ENCODE peak calls at places on chromosomes 7 and 10, in nine cellular contexts. One of them, this sample, is unnamed.

GRCh38 chr10:74058071-74058470 is 60.2 kb downstream of the VCL start:
- DNase-seq in HCT116: no peak
- DNase-seq in left ventricle myocardium inferior: no peak
- DNase-seq in breast epithelium: no peak
- DNase-seq in AG09309: no peak
- DNase-seq in aorta: no peak
- DNase-seq in foreskin fibroblast: no peak
- DNase-seq in GM06990: peak; percentile 22
- DNase-seq in body of pancreas: peak; percentile 62
- DNase-seq in this sample: no peak

GRCh38 chr10:132163278-132163765 is 23.4 kb upstream of the DPYSL4 start:
- DNase-seq in HCT116: peak; percentile 79
- DNase-seq in left ventricle myocardium inferior: no peak
- DNase-seq in breast epithelium: no peak
- DNase-seq in AG09309: no peak
- DNase-seq in aorta: no peak
- DNase-seq in foreskin fibroblast: no peak
- DNase-seq in GM06990: peak; percentile 62
- DNase-seq in body of pancreas: peak; percentile 60
- DNase-seq in this sample: no peak

GRCh38 chr7:107302250-107302649 is 133.4 kb downstream of the HBP1 start:
- DNase-seq in HCT116: no peak
- DNase-seq in left ventricle myocardium inferior: no peak
- DNase-seq in breast epithelium: no peak
- DNase-seq in AG09309: no peak
- DNase-seq in aorta: no peak
- DNase-seq in foreskin fibroblast: no peak
- DNase-seq in GM06990: no peak
- DNase-seq in body of pancreas: no peak
- DNase-seq in this sample: no peak

GRCh38 chr10:31940839-31941653 is 12.4 kb upstream of the ARHGAP12 start:
- DNase-seq in HCT116: peak; percentile 99
- DNase-seq in left ventricle myocardium inferior: no peak
- DNase-seq in breast epithelium: no peak
- DNase-seq in AG09309: peak; percentile 85
- DNase-seq in aorta: peak; percentile 67
- DNase-seq in foreskin fibroblast: peak; percentile 97
- DNase-seq in GM06990: no peak
- DNase-seq in body of pancreas: peak; percentile 34
- DNase-seq in this sample: peak; percentile 87

GRCh38 chr7:75694636-75695035 is 44.1 kb downstream of the HIP1 start:
- DNase-seq in HCT116: no peak
- DNase-seq in left ventricle myocardium inferior: no peak
- DNase-seq in breast epithelium: no peak
- DNase-seq in AG09309: no peak
- DNase-seq in aorta: no peak
- DNase-seq in foreskin fibroblast: no peak
- DNase-seq in GM06990: no peak
- DNase-seq in body of pancreas: no peak
- DNase-seq in this sample: no peak

GRCh38 chr7:30510124-30511074 is 5.8 kb upstream of the GGCT start:
- DNase-seq in HCT116: peak; percentile 36
- DNase-seq in left ventricle myocardium inferior: no peak
- DNase-seq in breast epithelium: no peak
- DNase-seq in AG09309: no peak
- DNase-seq in aorta: no peak
- DNase-seq in foreskin fibroblast: no peak
- DNase-seq in GM06990: no peak
- DNase-seq in body of pancreas: peak; percentile 33
- DNase-seq in this sample: no peak

GRCh38 chr7:151233804-151234203 is 1.5 kb downstream of the CHPF2 start:
- DNase-seq in HCT116: no peak
- DNase-seq in left ventricle myocardium inferior: no peak
- DNase-seq in breast epithelium: no peak
- DNase-seq in AG09309: no peak
- DNase-seq in aorta: no peak
- DNase-seq in foreskin fibroblast: no peak
- DNase-seq in GM06990: no peak
- DNase-seq in body of pancreas: no peak
- DNase-seq in this sample: no peak

GRCh38 chr10:47380341-47381215 is 3.5 kb downstream of the ZNF488 start:
- DNase-seq in HCT116: no peak
- DNase-seq in left ventricle myocardium inferior: no peak
- DNase-seq in breast epithelium: peak; percentile 5
- DNase-seq in AG09309: no peak
- DNase-seq in aorta: no peak
- DNase-seq in foreskin fibroblast: no peak
- DNase-seq in GM06990: no peak
- DNase-seq in body of pancreas: peak; percentile 80
- DNase-seq in this sample: no peak

GRCh38 chr7:32958046-32959025 is 1.1 kb downstream of the FKBP9 start:
- DNase-seq in HCT116: no peak
- DNase-seq in left ventricle myocardium inferior: peak; percentile 64
- DNase-seq in breast epithelium: no peak
- DNase-seq in AG09309: no peak
- DNase-seq in aorta: peak; percentile 65
- DNase-seq in foreskin fibroblast: peak; percentile 28
- DNase-seq in GM06990: no peak
- DNase-seq in body of pancreas: peak; percentile 29
- DNase-seq in this sample: peak; percentile 54

GRCh38 chr10:119750391-119751230 is 24.8 kb downstream of the INPP5F start:
- DNase-seq in HCT116: peak; percentile 63
- DNase-seq in left ventricle myocardium inferior: peak; percentile 44
- DNase-seq in breast epithelium: peak; percentile 66
- DNase-seq in AG09309: peak; percentile 56
- DNase-seq in aorta: peak; percentile 76
- DNase-seq in foreskin fibroblast: peak; percentile 68
- DNase-seq in GM06990: peak; percentile 52
- DNase-seq in body of pancreas: peak; percentile 83
- DNase-seq in this sample: peak; percentile 59

GRCh38 chr10:21173964-21174669 is 277.0 kb upstream of the NEBL start:
- DNase-seq in HCT116: peak; percentile 63
- DNase-seq in left ventricle myocardium inferior: peak; percentile 47
- DNase-seq in breast epithelium: peak; percentile 77
- DNase-seq in AG09309: no peak
- DNase-seq in aorta: no peak
- DNase-seq in foreskin fibroblast: no peak
- DNase-seq in GM06990: peak; percentile 20
- DNase-seq in body of pancreas: peak; percentile 91
- DNase-seq in this sample: no peak

GRCh38 chr10:112956631-112957350 is 6.7 kb downstream of the TCF7L2 start:
- DNase-seq in HCT116: no peak
- DNase-seq in left ventricle myocardium inferior: no peak
- DNase-seq in breast epithelium: no peak
- DNase-seq in AG09309: no peak
- DNase-seq in aorta: no peak
- DNase-seq in foreskin fibroblast: no peak
- DNase-seq in GM06990: no peak
- DNase-seq in body of pancreas: no peak
- DNase-seq in this sample: no peak

GRCh38 chr10:80457554-80458262 is 3.6 kb downstream of the TSPAN14 start:
- DNase-seq in HCT116: no peak
- DNase-seq in left ventricle myocardium inferior: no peak
- DNase-seq in breast epithelium: no peak
- DNase-seq in AG09309: no peak
- DNase-seq in aorta: no peak
- DNase-seq in foreskin fibroblast: no peak
- DNase-seq in GM06990: no peak
- DNase-seq in body of pancreas: no peak
- DNase-seq in this sample: no peak

GRCh38 chr7:66529889-66530615 is 98.6 kb upstream of the KCTD7 start:
- DNase-seq in HCT116: no peak
- DNase-seq in left ventricle myocardium inferior: no peak
- DNase-seq in breast epithelium: no peak
- DNase-seq in AG09309: no peak
- DNase-seq in aorta: no peak
- DNase-seq in foreskin fibroblast: no peak
- DNase-seq in GM06990: no peak
- DNase-seq in body of pancreas: no peak
- DNase-seq in this sample: no peak

GRCh38 chr7:44634839-44635591 is 28.6 kb downstream of the OGDH start:
- DNase-seq in HCT116: no peak
- DNase-seq in left ventricle myocardium inferior: peak; percentile 67
- DNase-seq in breast epithelium: no peak
- DNase-seq in AG09309: no peak
- DNase-seq in aorta: no peak
- DNase-seq in foreskin fibroblast: no peak
- DNase-seq in GM06990: no peak
- DNase-seq in body of pancreas: no peak
- DNase-seq in this sample: no peak

GRCh38 chr10:50830066-50830465 is 55.4 kb downstream of the A1CF start:
- DNase-seq in HCT116: no peak
- DNase-seq in left ventricle myocardium inferior: no peak
- DNase-seq in breast epithelium: no peak
- DNase-seq in AG09309: no peak
- DNase-seq in aorta: no peak
- DNase-seq in foreskin fibroblast: no peak
- DNase-seq in GM06990: no peak
- DNase-seq in body of pancreas: no peak
- DNase-seq in this sample: no peak

GRCh38 chr10:50837095-50837494 is 48.3 kb downstream of the A1CF start:
- DNase-seq in HCT116: no peak
- DNase-seq in left ventricle myocardium inferior: no peak
- DNase-seq in breast epithelium: no peak
- DNase-seq in AG09309: no peak
- DNase-seq in aorta: no peak
- DNase-seq in foreskin fibroblast: no peak
- DNase-seq in GM06990: no peak
- DNase-seq in body of pancreas: no peak
- DNase-seq in this sample: no peak

GRCh38 chr10:50832171-50832751 is 53.2 kb downstream of the A1CF start:
- DNase-seq in HCT116: no peak
- DNase-seq in left ventricle myocardium inferior: no peak
- DNase-seq in breast epithelium: no peak
- DNase-seq in AG09309: no peak
- DNase-seq in aorta: no peak
- DNase-seq in foreskin fibroblast: no peak
- DNase-seq in GM06990: no peak
- DNase-seq in body of pancreas: no peak
- DNase-seq in this sample: no peak
- H3K4me3 ChIP-seq in HCT116: no peak overlapping the region
- H3K4me3 ChIP-seq in left ventricle myocardium inferior: no peak overlapping the region
- H3K4me3 ChIP-seq in breast epithelium: no peak overlapping the region
- H3K4me3 ChIP-seq in AG09309: no peak overlapping the region
- H3K4me3 ChIP-seq in aorta: no peak overlapping the region
- H3K4me3 ChIP-seq in foreskin fibroblast: no peak overlapping the region
- H3K4me3 ChIP-seq in GM06990: no peak overlapping the region
- H3K4me3 ChIP-seq in body of pancreas: no peak overlapping the region
- H3K4me3 ChIP-seq in this sample: no peak overlapping the region

DNA sequence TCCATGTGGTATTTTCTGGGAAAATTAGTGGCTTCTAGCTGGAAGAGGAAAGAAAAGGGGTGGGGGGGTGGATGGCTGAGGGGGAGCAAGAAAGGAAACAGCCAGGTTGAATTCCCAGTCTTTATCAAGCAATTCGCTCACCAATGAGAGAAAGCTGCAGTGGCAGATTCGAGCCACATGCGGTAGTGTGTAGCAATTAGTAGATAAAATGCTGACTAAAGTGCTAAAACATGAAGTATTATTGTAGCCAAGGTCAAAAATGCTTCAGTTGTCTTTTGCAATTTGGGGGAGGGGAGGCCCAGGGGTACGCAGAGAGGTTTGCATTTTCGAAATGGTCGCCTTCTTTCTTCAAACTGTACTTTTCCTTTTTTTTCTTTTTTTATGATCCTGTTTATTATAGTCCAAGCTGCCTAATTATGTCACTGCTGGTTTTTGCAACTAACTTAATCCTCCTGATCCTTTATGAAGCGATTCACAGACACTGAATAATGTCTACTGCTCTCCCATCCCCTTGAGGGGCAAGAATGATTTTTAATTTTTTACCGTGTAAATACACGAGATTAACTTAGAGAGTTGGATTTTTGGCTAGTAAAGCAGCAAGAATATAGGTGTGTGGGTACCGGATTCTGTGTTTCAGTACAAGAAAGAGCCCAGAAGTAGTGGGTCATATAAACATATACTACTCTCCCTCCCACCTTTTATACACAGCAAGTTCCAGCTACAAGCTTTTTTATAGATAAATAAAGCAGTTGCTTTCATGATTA is 3.6 kb upstream of the ARID5B start:
- DNase-seq in HCT116: no peak
- DNase-seq in left ventricle myocardium inferior: no peak
- DNase-seq in breast epithelium: peak; percentile 58
- DNase-seq in AG09309: no peak
- DNase-seq in aorta: peak; percentile 57
- DNase-seq in foreskin fibroblast: peak; percentile 47
- DNase-seq in GM06990: no peak
- DNase-seq in body of pancreas: peak; percentile 82
- DNase-seq in this sample: no peak
- H3K4me3 ChIP-seq in HCT116: peak overlapping the region; percentile 75
- H3K4me3 ChIP-seq in left ventricle myocardium inferior: peak overlapping the region; percentile 65
- H3K4me3 ChIP-seq in breast epithelium: peak overlapping the region; percentile 52
- H3K4me3 ChIP-seq in AG09309: peak overlapping the region; percentile 39
- H3K4me3 ChIP-seq in aorta: no peak overlapping the region
- H3K4me3 ChIP-seq in foreskin fibroblast: peak overlapping the region; percentile 34
- H3K4me3 ChIP-seq in GM06990: no peak overlapping the region
- H3K4me3 ChIP-seq in body of pancreas: peak overlapping the region; percentile 4
- H3K4me3 ChIP-seq in this sample: peak overlapping the region; percentile 26

GRCh38 chr7:156524737-156525597 is 115.6 kb upstream of the RNF32 start:
- DNase-seq in HCT116: no peak
- DNase-seq in left ventricle myocardium inferior: no peak
- DNase-seq in breast epithelium: no peak
- DNase-seq in AG09309: no peak
- DNase-seq in aorta: no peak
- DNase-seq in foreskin fibroblast: no peak
- DNase-seq in GM06990: no peak
- DNase-seq in body of pancreas: no peak
- DNase-seq in this sample: no peak
- H3K4me3 ChIP-seq in HCT116: no peak overlapping the region
- H3K4me3 ChIP-seq in left ventricle myocardium inferior: no peak overlapping the region
- H3K4me3 ChIP-seq in breast epithelium: no peak overlapping the region
- H3K4me3 ChIP-seq in AG09309: no peak overlapping the region
- H3K4me3 ChIP-seq in aorta: no peak overlapping the region
- H3K4me3 ChIP-seq in foreskin fibroblast: no peak overlapping the region
- H3K4me3 ChIP-seq in GM06990: no peak overlapping the region
- H3K4me3 ChIP-seq in body of pancreas: no peak overlapping the region
- H3K4me3 ChIP-seq in this sample: no peak overlapping the region

DNA sequence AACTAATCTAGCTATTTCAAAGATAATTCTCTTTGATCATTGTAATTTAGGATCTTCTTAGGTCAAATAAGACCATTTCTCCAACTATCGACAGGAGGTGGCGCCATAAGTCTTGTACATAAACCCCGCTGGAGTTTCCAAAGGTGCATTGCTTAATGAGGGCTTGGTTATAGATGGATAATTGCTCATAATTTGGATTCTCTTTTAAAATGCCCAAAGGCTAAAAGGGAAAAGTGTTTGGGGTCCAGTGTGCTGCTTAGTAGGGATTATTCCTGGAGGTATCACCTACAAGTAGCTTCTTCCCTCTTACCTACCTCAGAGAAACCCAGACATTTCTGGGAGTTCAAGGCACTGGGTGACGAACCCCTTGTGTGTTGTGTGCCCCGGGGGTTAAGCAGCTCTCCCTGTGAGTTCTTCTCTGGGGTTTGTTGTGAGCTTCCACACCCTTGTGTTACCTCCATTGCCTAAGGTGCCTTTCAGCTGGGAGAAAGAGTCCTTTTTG is 75.2 kb downstream of the PAXIP1 start:
- DNase-seq in HCT116: peak; percentile 87
- DNase-seq in left ventricle myocardium inferior: peak; percentile 45
- DNase-seq in breast epithelium: peak; percentile 84
- DNase-seq in AG09309: peak; percentile 79
- DNase-seq in aorta: peak; percentile 81
- DNase-seq in foreskin fibroblast: peak; percentile 80
- DNase-seq in GM06990: peak; percentile 35
- DNase-seq in body of pancreas: peak; percentile 92
- DNase-seq in this sample: peak; percentile 70
- H3K4me3 ChIP-seq in HCT116: peak overlapping the region; percentile 63
- H3K4me3 ChIP-seq in left ventricle myocardium inferior: peak overlapping the region; percentile 72
- H3K4me3 ChIP-seq in breast epithelium: peak overlapping the region; percentile 65
- H3K4me3 ChIP-seq in AG09309: peak overlapping the region; percentile 53
- H3K4me3 ChIP-seq in aorta: peak overlapping the region; percentile 71
- H3K4me3 ChIP-seq in foreskin fibroblast: peak overlapping the region; percentile 68
- H3K4me3 ChIP-seq in GM06990: peak overlapping the region; percentile 61
- H3K4me3 ChIP-seq in body of pancreas: peak overlapping the region; percentile 67
- H3K4me3 ChIP-seq in this sample: peak overlapping the region; percentile 60